ENCODE peak calls at places on chromosomes 12 and 14, in six cellular contexts. G is D341Med; S is COR-L47; F is stimulated activated effector memory CD8-positive, alpha-beta T cell treated with anti-CD3 and anti-CD28 coated beads, Interleukin-12 subunit alpha, Interleukin-12 subunit beta, amount 100 ng/mL, for 72 hours; P is aorta; O is body of pancreas. X is an unnamed sample.

GRCh38 chr14:95993768-95994592 is 45.2 kb upstream of the C14orf132 start:
- DNase-seq in G (peak; percentile 59), S (peak; percentile 89), F (no peak), P (no peak), O (peak; percentile 47), X (no peak)

GRCh38 chr14:53462931-53463778 is 310.0 kb upstream of the DDHD1 start:
- DNase-seq in G (no peak), S (no peak), F (no peak), P (no peak), O (no peak), X (peak; percentile 76)

GRCh38 chr14:84468153-84468552 is 1061.8 kb upstream of the FLRT2 start:
- DNase-seq in G (no peak), S (no peak), F (no peak), P (no peak), O (no peak), X (no peak)

GRCh38 chr12:113359939-113360748 is 1.8 kb downstream of the PLBD2 start:
- DNase-seq in G (no peak), S (no peak), F (no peak), P (peak; percentile 67), O (peak; percentile 14), X (no peak)

GRCh38 chr14:67820428-67820881 is 876 bp downstream of the RAD51B start:
- DNase-seq in G (no peak), S (no peak), F (no peak), P (no peak), O (peak; percentile 29), X (no peak)

GRCh38 chr14:75561013-75561432 is 17.4 kb upstream of the FLVCR2 start:
- DNase-seq in G (peak; percentile 87), S (peak; percentile 66), F (no peak), P (peak; percentile 77), O (peak; percentile 91), X (peak; percentile 86)

GRCh38 chr12:40827923-40828592 is 135.8 kb downstream of the CNTN1 start:
- DNase-seq in G (no peak), S (no peak), F (no peak), P (no peak), O (no peak), X (no peak)

GRCh38 chr14:69711065-69711464 is 55.9 kb upstream of the SRSF5 start:
- DNase-seq in G (peak; percentile 86), S (peak; percentile 84), F (no peak), P (peak; percentile 64), O (peak; percentile 51), X (peak; percentile 68)

GRCh38 chr14:69716483-69717187 is 50.3 kb upstream of the SRSF5 start:
- DNase-seq in G (no peak), S (no peak), F (peak; percentile 31), P (peak; percentile 58), O (no peak), X (no peak)

GRCh38 chr12:49227701-49228100 is 37.2 kb upstream of the TUBA1C start:
- DNase-seq in G (no peak), S (peak; percentile 54), F (no peak), P (no peak), O (no peak), X (no peak)

GRCh38 chr12:110424237-110424636 is 20.7 kb upstream of the ANAPC7 start:
- DNase-seq in G (no peak), S (no peak), F (no peak), P (no peak), O (no peak), X (no peak)

GRCh38 chr14:61065671-61066070 is 84.6 kb downstream of the SLC38A6 start:
- DNase-seq in G (no peak), S (peak; percentile 5), F (no peak), P (no peak), O (no peak), X (no peak)